ENCODE peak calls at places on chromosomes 1 and 21, in ten cellular contexts. R, O, Q, T, Z, X, Y, L, J and F are unnamed samples.

GRCh38 chr1:30723296-30723897 is at the start of gene MATN1:
- DNase-seq in O (no peak), L (no peak), J (no peak), Z (no peak), T (no peak), Y (no peak), Q (no peak), R (no peak), X (no peak), F (no peak)

GRCh38 chr1:61561666-61562065 is 163.3 kb downstream of the TM2D1 start:
- DNase-seq in X (no peak), Y (no peak), Z (no peak), R (no peak), O (no peak), T (no peak), Q (no peak), L (no peak), J (no peak), F (no peak)

GRCh38 chr1:237124856-237125462 is 83.0 kb downstream of the RYR2 start:
- DNase-seq in L (no peak), R (peak), Z (no peak), X (no peak), T (no peak), J (no peak), O (no peak), Y (no peak), Q (no peak), F (no peak)

GRCh38 chr1:247211339-247211738 is 39.5 kb upstream of the ZNF124 start:
- DNase-seq in X (no peak), Y (no peak), O (no peak), L (no peak), Q (no peak), J (no peak), Z (no peak), R (no peak), T (no peak), F (no peak)

GRCh38 chr1:162905174-162905573 is 44.2 kb upstream of the CCDC190 start:
- DNase-seq in J (no peak), L (no peak), X (no peak), Z (no peak), R (no peak), Q (no peak), O (no peak), Y (no peak), T (no peak), F (no peak)

GRCh38 chr1:150311762-150312161 is 9.6 kb upstream of the PRPF3 start:
- DNase-seq in R (no peak), J (no peak), O (no peak), X (no peak), L (no peak), Q (no peak), Z (no peak), T (no peak), Y (no peak), F (no peak)

GRCh38 chr21:26013964-26014363 is 156.6 kb downstream of the APP start:
- DNase-seq in O (no peak), L (no peak), T (no peak), Z (no peak), Q (no peak), Y (no peak), R (no peak), X (no peak), J (no peak), F (no peak)

GRCh38 chr1:9455487-9456237 is 83.6 kb upstream of the SLC25A33 start:
- DNase-seq in L (peak), X (peak), Y (peak), R (peak), Z (no peak), O (peak), T (peak), J (no peak), Q (peak), F (no peak)

GRCh38 chr1:182283746-182284544 is 107.6 kb downstream of the GLUL start:
- DNase-seq in R (no peak), Z (no peak), J (no peak), Q (no peak), X (no peak), O (no peak), Y (no peak), L (no peak), T (no peak), F (no peak)

GRCh38 chr1:223733898-223734852 is 21.8 kb downstream of the CAPN2 start:
- DNase-seq in X (no peak), J (no peak), Q (peak), Z (no peak), T (no peak), Y (no peak), L (no peak), O (peak), R (no peak), F (no peak)

GRCh38 chr1:99250724-99251123 is 13.6 kb upstream of the PLPPR4 start:
- DNase-seq in T (no peak), Q (no peak), J (no peak), Z (no peak), Y (no peak), L (no peak), X (no peak), R (no peak), O (no peak), F (no peak)

GRCh38 chr1:6205849-6206845 is at the start of gene RNF207:
- DNase-seq in J (no peak), X (peak), L (peak), R (peak), Y (peak), O (peak), Q (peak), T (peak), Z (no peak), F (no peak)

GRCh38 chr1:27601771-27602509 is 2.0 kb downstream of the AHDC1 start:
- DNase-seq in J (no peak), L (peak), Z (peak), R (no peak), X (peak), O (peak), T (peak), Y (no peak), Q (peak), F (no peak)

GRCh38 chr1:192474080-192474683 is 101.4 kb upstream of the RGS1 start:
- DNase-seq in T (no peak), Q (no peak), R (peak), J (no peak), Z (no peak), O (no peak), X (no peak), L (no peak), Y (no peak), F (no peak)

GRCh38 chr1:9125325-9125724 is 3.6 kb downstream of the GPR157 start:
- DNase-seq in L (no peak), J (no peak), T (no peak), O (no peak), R (no peak), X (no peak), Z (no peak), Y (no peak), Q (no peak), F (no peak)

GRCh38 chr1:172914517-172915144 is 136.1 kb downstream of the TNFSF18 start:
- DNase-seq in Q (no peak), L (no peak), X (no peak), T (no peak), Z (no peak), Y (no peak), O (no peak), J (no peak), R (no peak), F (no peak)

GRCh38 chr1:62435231-62436038 is 1.4 kb upstream of the USP1 start:
- DNase-seq in R (no peak), Y (peak), Q (no peak), O (peak), T (no peak), J (no peak), X (no peak), Z (no peak), L (peak), F (no peak)

GRCh38 chr1:152697701-152698600 is at the start of gene LCE2A:
- DNase-seq in Y (no peak), T (no peak), J (no peak), O (no peak), Z (no peak), L (no peak), R (no peak), X (no peak), Q (no peak), F (no peak)

GRCh38 chr1:212487774-212488435 is 55.2 kb downstream of the NENF start:
- DNase-seq in R (no peak), X (no peak), Z (no peak), O (no peak), T (no peak), Y (no peak), Q (no peak), J (no peak), L (no peak), F (no peak)

GRCh38 chr1:189662190-189662589 is 815.5 kb downstream of the BRINP3 start:
- DNase-seq in Z (no peak), R (no peak), J (no peak), L (no peak), T (no peak), Q (no peak), X (no peak), O (no peak), Y (no peak), F (no peak)

GRCh38 chr1:206555473-206555935 is 48.2 kb downstream of the RASSF5 start:
- DNase-seq in Z (peak), R (no peak), Y (no peak), J (no peak), Q (no peak), L (peak), T (peak), O (peak), X (no peak), F (no peak)

GRCh38 chr1:175555266-175555665 is 188.1 kb downstream of the TNR start:
- DNase-seq in Q (no peak), Z (no peak), J (no peak), Y (no peak), L (no peak), R (no peak), O (no peak), X (no peak), T (no peak), F (no peak)

GRCh38 chr1:197519741-197520334 is 251.8 kb downstream of the CRB1 start:
- DNase-seq in J (no peak), T (no peak), Y (no peak), L (no peak), Q (no peak), O (no peak), Z (no peak), R (peak), X (no peak), F (no peak)

GRCh38 chr1:156246762-156247459 is 945 bp downstream of the PAQR6 start:
- DNase-seq in O (no peak), Y (peak), X (no peak), T (no peak), Z (no peak), R (no peak), L (no peak), J (no peak), Q (peak), F (peak)

GRCh38 chr1:57741521-57741920 is 317.7 kb upstream of the DAB1 start:
- DNase-seq in Z (no peak), R (no peak), O (no peak), Y (no peak), J (no peak), L (no peak), Q (no peak), T (no peak), X (no peak), F (no peak)

GRCh38 chr21:28410264-28410663 is 582.4 kb downstream of the LTN1 start:
- DNase-seq in L (no peak), X (no peak), T (no peak), O (no peak), J (no peak), Z (no peak), Y (no peak), R (no peak), Q (no peak), F (no peak)

GRCh38 chr1:204520834-204521709 is 4.9 kb downstream of the MDM4 start:
- DNase-seq in O (peak), Q (no peak), T (no peak), Y (no peak), Z (peak), R (no peak), J (no peak), L (no peak), X (no peak), F (no peak)

GRCh38 chr1:67327864-67328263 is 20.2 kb downstream of the IL12RB2 start:
- DNase-seq in Y (no peak), Z (no peak), Q (no peak), J (no peak), T (no peak), O (no peak), R (no peak), L (no peak), X (no peak), F (no peak)

GRCh38 chr1:208183977-208184901 is 59.9 kb downstream of the PLXNA2 start:
- DNase-seq in Z (peak), R (peak), Q (peak), L (no peak), O (peak), X (peak), T (peak), Y (no peak), J (no peak), F (peak)

GRCh38 chr1:36137226-36137625 is 12.1 kb downstream of the TRAPPC3 start:
- DNase-seq in L (no peak), X (no peak), R (no peak), J (no peak), Z (no peak), Q (no peak), Y (no peak), T (no peak), O (no peak), F (no peak)

GRCh38 chr1:39738622-39739366 is at the start of gene PPIE:
- DNase-seq in J (peak), Z (peak), L (peak), R (peak), X (peak), T (peak), Y (peak), Q (peak), O (peak), F (peak)
- TF ChIP-seq POLR2A in J (no peak), Z (peak), L (no peak), R (peak), X (peak), T (peak), Y (no peak), Q (no peak), O (peak), F (no peak)

DNA sequence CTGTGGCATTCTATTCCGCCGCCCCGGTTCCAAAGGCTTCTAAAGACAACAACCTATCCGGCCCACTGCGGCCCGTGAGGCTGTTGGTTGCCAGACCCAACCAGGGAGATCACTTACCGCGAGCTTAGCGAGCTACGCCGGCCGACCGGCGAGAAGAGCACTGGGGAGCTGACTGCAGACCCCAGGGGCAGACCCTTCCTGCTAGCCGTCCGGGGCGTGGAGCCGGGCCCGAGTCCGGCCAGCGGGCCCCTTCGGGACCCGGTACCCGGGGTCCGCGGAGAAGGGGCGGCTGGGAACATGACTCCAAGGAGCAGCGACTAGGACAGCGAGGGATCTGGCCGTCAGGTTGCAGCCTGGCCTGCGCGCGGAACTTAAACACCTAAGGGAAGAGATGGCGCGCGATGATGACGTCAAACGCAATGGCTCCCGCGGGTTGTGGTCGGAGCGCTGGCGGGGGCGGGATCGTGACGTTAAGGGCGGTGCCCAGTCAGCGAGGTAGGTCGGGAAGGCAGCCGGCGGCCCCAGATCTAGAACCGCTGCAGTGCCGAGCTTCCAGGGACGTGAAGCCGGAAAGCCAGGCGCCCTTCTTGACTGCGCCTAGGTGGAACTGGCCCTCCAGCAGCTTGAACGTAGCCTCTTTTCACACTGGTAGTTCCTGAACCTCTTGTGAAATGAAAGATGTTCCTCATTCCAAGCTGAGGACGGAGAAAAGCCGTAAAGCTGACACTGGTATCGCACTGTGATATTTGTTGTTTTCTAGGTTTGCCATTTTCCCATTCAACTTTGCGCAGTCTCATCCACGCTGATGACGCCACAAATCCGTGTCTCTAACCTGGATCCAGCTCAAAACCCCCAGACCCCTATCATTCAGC is at the start of gene NUP133:
- DNase-seq in Y (peak), L (peak), O (peak), T (peak), R (peak), J (peak), X (peak), Q (peak), Z (peak), F (peak)
- H3K27ac ChIP-seq in Y (peak), L (peak), O (peak), T (peak), R (peak), J (peak), X (peak), Q (peak), Z (peak), F (peak)

GRCh38 chr1:159443063-159443750 is 3.7 kb downstream of the OR10J1 start:
- DNase-seq in R (no peak), Z (no peak), J (no peak), O (no peak), Q (no peak), Y (no peak), L (no peak), X (no peak), T (no peak), F (no peak)
- TF ChIP-seq POLR2A in R (no peak), Z (no peak), J (no peak), O (no peak), Q (no peak), Y (no peak), L (no peak), X (no peak), T (no peak), F (no peak)

DNA sequence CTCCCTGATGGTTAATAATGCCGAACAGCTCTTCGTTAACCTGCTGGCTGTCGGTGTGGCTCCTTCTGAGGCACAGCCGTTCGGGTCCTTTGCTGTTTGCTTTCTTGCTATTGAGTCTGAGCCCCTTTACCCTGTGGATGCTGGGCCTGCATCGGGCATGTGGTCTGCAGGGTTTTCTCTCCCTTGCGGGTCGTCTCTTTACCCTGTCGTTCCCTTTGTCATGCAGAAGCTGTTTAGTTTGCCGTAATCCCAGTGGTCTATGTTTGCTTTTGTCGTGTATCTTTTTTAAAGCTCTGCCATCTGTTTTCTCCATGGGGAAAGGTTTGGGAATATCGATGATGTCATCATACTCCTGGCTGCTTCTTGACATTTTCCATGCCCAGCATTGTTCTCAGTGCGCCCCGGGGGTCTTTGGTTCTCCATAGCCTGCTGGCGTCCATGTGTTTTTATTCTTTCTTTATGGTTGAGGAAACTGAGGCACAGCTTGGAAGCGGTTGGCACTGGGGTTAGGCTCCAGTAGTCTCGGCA is 68.2 kb downstream of the AGPAT3 start:
- DNase-seq in O (no peak), Q (no peak), X (no peak), Z (no peak), Y (no peak), J (no peak), L (peak), R (no peak), T (no peak), F (no peak)
- H3K27ac ChIP-seq in O (no peak), Q (no peak), X (no peak), Z (peak), Y (no peak), J (no peak), L (no peak), R (no peak), T (no peak), F (no peak)